ENCODE peak calls at places on chromosomes 2 and 18, in ten cellular contexts. N, H, V, X, P, D, M, T, O and F are unnamed samples.

GRCh38 chr18:9751371-9752031 is 43.4 kb downstream of the RAB31 start:
- DNase-seq in P (no peak), X (no peak), M (peak), H (no peak), V (no peak), T (no peak), O (no peak), N (no peak), D (no peak), F (no peak)

GRCh38 chr2:30095402-30095801 is 51.4 kb upstream of the YPEL5 start:
- DNase-seq in M (no peak), N (no peak), H (peak), P (no peak), V (no peak), X (no peak), T (no peak), D (no peak), O (no peak), F (no peak)

GRCh38 chr2:105711394-105711793 is 33.3 kb upstream of the NCK2 start:
- DNase-seq in X (no peak), T (no peak), D (no peak), M (no peak), P (no peak), H (no peak), O (no peak), V (no peak), N (no peak), F (no peak)

GRCh38 chr2:175742367-175742766 is 259.7 kb downstream of the LNPK start:
- DNase-seq in X (peak), T (peak), V (no peak), H (peak), P (no peak), M (no peak), D (no peak), O (no peak), N (no peak), F (no peak)

GRCh38 chr2:240983361-240983995 is 14.9 kb upstream of the SNED1 start:
- DNase-seq in X (no peak), H (no peak), D (no peak), P (peak), O (peak), N (no peak), V (no peak), M (peak), T (no peak), F (peak)

GRCh38 chr2:65613968-65614555 is 181.7 kb upstream of the SPRED2 start:
- DNase-seq in D (no peak), P (no peak), M (no peak), H (no peak), T (no peak), V (no peak), X (no peak), N (no peak), O (no peak), F (no peak)

GRCh38 chr18:37299471-37300304 is 265.9 kb downstream of the CELF4 start:
- DNase-seq in T (peak), M (no peak), N (no peak), O (peak), V (peak), H (peak), D (peak), P (peak), X (peak), F (no peak)

GRCh38 chr2:198314559-198315153 is 510.3 kb downstream of the PLCL1 start:
- DNase-seq in H (peak), M (no peak), O (peak), V (peak), X (peak), D (no peak), T (peak), N (no peak), P (no peak), F (no peak)

GRCh38 chr2:220882507-220882906 is 689.6 kb downstream of the EPHA4 start:
- DNase-seq in V (no peak), N (no peak), X (no peak), M (no peak), P (no peak), T (no peak), D (no peak), H (no peak), O (no peak), F (no peak)

GRCh38 chr2:132795220-132795619 is 125.2 kb upstream of the LYPD1 start:
- DNase-seq in D (no peak), T (no peak), N (no peak), O (no peak), X (no peak), V (no peak), H (no peak), P (no peak), M (no peak), F (no peak)

GRCh38 chr2:9736008-9736407 is 105.2 kb upstream of the YWHAQ start:
- DNase-seq in P (no peak), V (no peak), M (no peak), T (no peak), O (no peak), X (no peak), D (no peak), N (no peak), H (no peak), F (no peak)

GRCh38 chr2:233832869-233833812 is 21.2 kb downstream of the HJURP start:
- DNase-seq in N (no peak), O (peak), X (peak), H (peak), T (no peak), D (peak), M (peak), P (peak), V (peak), F (no peak)

GRCh38 chr2:160649698-160650097 is 156.1 kb upstream of the RBMS1 start:
- DNase-seq in N (no peak), T (no peak), D (no peak), M (no peak), V (no peak), P (no peak), O (no peak), X (no peak), H (no peak), F (no peak)

GRCh38 chr2:20509766-20510490 is 63.1 kb downstream of the RHOB start:
- DNase-seq in P (peak), D (peak), M (peak), N (no peak), X (peak), O (no peak), H (no peak), V (no peak), T (no peak), F (no peak)

GRCh38 chr2:158935617-158936016 is 32.8 kb upstream of the TANC1 start:
- DNase-seq in T (no peak), D (no peak), V (no peak), O (no peak), H (no peak), X (no peak), P (no peak), M (no peak), N (no peak), F (no peak)

GRCh38 chr2:169232551-169233154 is 129.7 kb downstream of the LRP2 start:
- DNase-seq in M (no peak), T (no peak), H (no peak), O (no peak), V (no peak), X (no peak), N (no peak), P (no peak), D (no peak), F (no peak)

GRCh38 chr2:4678937-4679336 is 975.6 kb downstream of the DCDC2C start:
- DNase-seq in O (no peak), N (no peak), X (no peak), V (no peak), M (no peak), D (no peak), T (no peak), P (no peak), H (no peak), F (no peak)

GRCh38 chr2:136527560-136527959 is 237.8 kb upstream of the THSD7B start:
- DNase-seq in P (no peak), T (peak), M (peak), X (peak), O (no peak), V (no peak), D (no peak), N (no peak), H (no peak), F (no peak)

GRCh38 chr2:219124379-219125110 is 36.1 kb downstream of the NHEJ1 start:
- DNase-seq in M (no peak), N (no peak), V (no peak), X (peak), H (no peak), O (no peak), P (no peak), T (no peak), D (no peak), F (no peak)

GRCh38 chr18:54647176-54647575 is 56.1 kb downstream of the DYNAP start:
- DNase-seq in O (peak), H (no peak), N (no peak), P (no peak), D (no peak), T (no peak), V (no peak), M (peak), X (peak), F (peak)

GRCh38 chr2:33497177-33497787 is 20.8 kb downstream of the RASGRP3 start:
- DNase-seq in X (no peak), H (no peak), O (no peak), P (no peak), N (no peak), M (no peak), D (no peak), T (peak), V (no peak), F (peak)

GRCh38 chr2:9318461-9319337 is 104.6 kb downstream of the ITGB1BP1 start:
- DNase-seq in D (no peak), O (no peak), T (no peak), X (no peak), M (no peak), H (no peak), N (no peak), V (no peak), P (peak), F (no peak)

GRCh38 chr2:128325665-128326181 is 7.1 kb upstream of the HS6ST1 start:
- DNase-seq in D (peak), O (no peak), H (no peak), V (no peak), T (no peak), P (peak), X (no peak), M (peak), N (no peak), F (no peak)

GRCh38 chr18:63869851-63870250 is 17.7 kb upstream of the SERPINB2 start:
- DNase-seq in N (no peak), X (peak), T (no peak), M (no peak), O (no peak), D (no peak), V (no peak), H (peak), P (no peak), F (no peak)

GRCh38 chr2:216692636-216693413 is 2.5 kb downstream of the IGFBP5 start:
- DNase-seq in P (peak), D (peak), T (no peak), N (no peak), X (no peak), V (peak), M (peak), O (peak), H (peak), F (peak)